ENCODE peak calls at places on chromosomes 16 and 17, in ten cellular contexts. W is heart right ventricle; Z is thyroid gland; S is effector memory CD4-positive, alpha-beta T cell; T is mesenchymal stem cell; Q is fibroblast of lung; P is CD8-positive, alpha-beta memory T cell; F is heart left ventricle; L is suprapubic skin; Y is aorta. X is an unnamed sample.
A peak's percentile ranks its signal among the peaks of the same experiment; 100 is the strongest.

GRCh38 chr17:28331891-28332420 is 3.3 kb downstream of the IFT20 start:
- DNase-seq in W (no peak), Z (no peak), S (no peak), T (no peak), Q (no peak), P (no peak), F (no peak), L (no peak), Y (no peak), X (no peak)

GRCh38 chr16:57629516-57630401 is 1.3 kb downstream of the ADGRG1 start:
- DNase-seq in W (peak; percentile 18), Z (no peak), S (no peak), T (no peak), Q (no peak), P (no peak), F (no peak), L (no peak), Y (no peak), X (no peak)

GRCh38 chr17:80331820-80332219 is 71.2 kb downstream of the RNF213 start:
- DNase-seq in W (no peak), Z (no peak), S (no peak), T (no peak), Q (no peak), P (no peak), F (no peak), L (peak; percentile 20), Y (no peak), X (no peak)

GRCh38 chr17:16352838-16353701 is at the start of gene CENPV:
- DNase-seq in W (peak; percentile 34), Z (peak; percentile 43), S (peak; percentile 54), T (peak; percentile 45), Q (peak; percentile 40), P (peak; percentile 58), F (peak; percentile 70), L (peak; percentile 67), Y (peak; percentile 50), X (peak; percentile 63)

GRCh38 chr17:51029142-51029541 is 91.5 kb downstream of the SPAG9 start:
- DNase-seq in W (no peak), Z (no peak), S (no peak), T (no peak), Q (no peak), P (no peak), F (no peak), L (no peak), Y (no peak), X (no peak)

GRCh38 chr16:7765079-7765550 is 432.5 kb downstream of the RBFOX1 start:
- DNase-seq in W (no peak), Z (no peak), S (no peak), T (no peak), Q (no peak), P (no peak), F (no peak), L (no peak), Y (no peak), X (no peak)

GRCh38 chr17:41098042-41098441 is at the start of gene KRTAP4-8:
- DNase-seq in W (no peak), Z (no peak), S (no peak), T (no peak), Q (no peak), P (no peak), F (no peak), L (no peak), Y (no peak), X (no peak)

GRCh38 chr17:65231662-65232335 is 94.6 kb downstream of the RGS9 start:
- DNase-seq in W (no peak), Z (peak; percentile 28), S (peak; percentile 20), T (peak; percentile 83), Q (peak; percentile 89), P (no peak), F (no peak), L (no peak), Y (no peak), X (no peak)

GRCh38 chr16:83116274-83116892 is 489.6 kb downstream of the CDH13 start:
- DNase-seq in W (no peak), Z (no peak), S (no peak), T (peak; percentile 15), Q (no peak), P (no peak), F (no peak), L (no peak), Y (no peak), X (no peak)

GRCh38 chr16:23952128-23953041 is 116.6 kb downstream of the PRKCB start:
- DNase-seq in W (no peak), Z (no peak), S (no peak), T (no peak), Q (peak; percentile 18), P (no peak), F (no peak), L (no peak), Y (peak; percentile 66), X (no peak)

GRCh38 chr16:77499373-77500285 is 64.8 kb upstream of the ADAMTS18 start:
- DNase-seq in W (peak; percentile 17), Z (no peak), S (no peak), T (peak; percentile 8), Q (peak; percentile 71), P (no peak), F (no peak), L (peak; percentile 60), Y (peak; percentile 52), X (no peak)

GRCh38 chr16:2816751-2817495 is at the start of gene PRSS21:
- DNase-seq in W (no peak), Z (no peak), S (peak; percentile 4), T (no peak), Q (no peak), P (no peak), F (no peak), L (peak; percentile 50), Y (peak; percentile 49), X (no peak)

GRCh38 chr17:76431509-76431908 is 21.4 kb downstream of the UBE2O start:
- DNase-seq in W (no peak), Z (no peak), S (no peak), T (no peak), Q (no peak), P (no peak), F (no peak), L (no peak), Y (no peak), X (no peak)

GRCh38 chr17:76434870-76435269 is 18.1 kb downstream of the UBE2O start:
- DNase-seq in W (no peak), Z (no peak), S (no peak), T (no peak), Q (no peak), P (no peak), F (no peak), L (no peak), Y (no peak), X (no peak)

GRCh38 chr17:76432712-76433336 is 20.1 kb downstream of the UBE2O start:
- DNase-seq in W (no peak), Z (no peak), S (no peak), T (peak; percentile 40), Q (no peak), P (no peak), F (no peak), L (no peak), Y (no peak), X (no peak)

GRCh38 chr17:76433693-76434092 is 19.3 kb downstream of the UBE2O start:
- DNase-seq in W (no peak), Z (no peak), S (no peak), T (no peak), Q (no peak), P (no peak), F (no peak), L (no peak), Y (no peak), X (no peak)

GRCh38 chr17:76432004-76432403 is 20.9 kb downstream of the UBE2O start:
- DNase-seq in W (no peak), Z (no peak), S (no peak), T (no peak), Q (no peak), P (no peak), F (no peak), L (no peak), Y (no peak), X (no peak)
- H3K4me1 ChIP-seq in W (peaks cover 38% of the 10 kb centered on the region), Z (peaks cover 9% of the 10 kb centered on the region), S (no peaks in the 10 kb centered on the region), T (peaks cover 5% of the 10 kb centered on the region), Q (peaks cover 4% of the 10 kb centered on the region), P (no peaks in the 10 kb centered on the region), F (peaks cover 17% of the 10 kb centered on the region), L (peaks cover 14% of the 10 kb centered on the region), Y (no peaks in the 10 kb centered on the region), X (peaks cover 3% of the 10 kb centered on the region)

DNA sequence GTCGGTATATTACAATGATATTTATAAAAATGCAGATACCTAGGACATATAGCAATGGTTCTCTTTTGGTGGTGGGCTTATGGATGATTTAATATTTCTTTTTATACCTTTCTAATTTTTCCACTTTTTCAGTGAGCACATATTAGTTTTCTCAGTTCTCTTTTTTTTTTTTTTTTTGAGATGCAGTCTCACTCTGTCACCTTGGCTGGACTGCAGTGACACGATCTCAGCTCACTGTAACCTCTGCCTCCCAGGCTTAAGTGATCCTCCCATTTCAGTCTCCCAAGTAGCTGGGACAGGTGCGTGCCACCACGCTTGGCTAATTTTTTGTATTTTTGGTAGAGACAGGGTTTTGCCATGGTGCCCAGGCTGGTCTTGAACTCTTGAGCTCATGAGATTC is 15.1 kb downstream of the MAP3K14 start:
- DNase-seq in W (no peak), Z (no peak), S (no peak), T (no peak), Q (no peak), P (no peak), F (no peak), L (no peak), Y (no peak), X (no peak)
- H3K4me3 ChIP-seq in W (no peak overlapping the region), Z (no peak overlapping the region), S (no peak overlapping the region), T (no peak overlapping the region), Q (no peak overlapping the region), P (no peak overlapping the region), F (no peak overlapping the region), L (no peak overlapping the region), Y (no peak overlapping the region), X (no peak overlapping the region)

GRCh38 chr17:8955560-8955959 is 9.9 kb downstream of the PIK3R5 start:
- DNase-seq in W (no peak), Z (no peak), S (no peak), T (no peak), Q (no peak), P (no peak), F (no peak), L (peak; percentile 51), Y (peak; percentile 66), X (no peak)
- H3K27ac ChIP-seq in W (no peak overlapping the region), Z (no peak overlapping the region), S (peak overlapping the region; percentile 82), T (no peak overlapping the region), Q (no peak overlapping the region), P (no peak overlapping the region), F (no peak overlapping the region), L (no peak overlapping the region), Y (no peak overlapping the region), X (no peak overlapping the region)

DNA sequence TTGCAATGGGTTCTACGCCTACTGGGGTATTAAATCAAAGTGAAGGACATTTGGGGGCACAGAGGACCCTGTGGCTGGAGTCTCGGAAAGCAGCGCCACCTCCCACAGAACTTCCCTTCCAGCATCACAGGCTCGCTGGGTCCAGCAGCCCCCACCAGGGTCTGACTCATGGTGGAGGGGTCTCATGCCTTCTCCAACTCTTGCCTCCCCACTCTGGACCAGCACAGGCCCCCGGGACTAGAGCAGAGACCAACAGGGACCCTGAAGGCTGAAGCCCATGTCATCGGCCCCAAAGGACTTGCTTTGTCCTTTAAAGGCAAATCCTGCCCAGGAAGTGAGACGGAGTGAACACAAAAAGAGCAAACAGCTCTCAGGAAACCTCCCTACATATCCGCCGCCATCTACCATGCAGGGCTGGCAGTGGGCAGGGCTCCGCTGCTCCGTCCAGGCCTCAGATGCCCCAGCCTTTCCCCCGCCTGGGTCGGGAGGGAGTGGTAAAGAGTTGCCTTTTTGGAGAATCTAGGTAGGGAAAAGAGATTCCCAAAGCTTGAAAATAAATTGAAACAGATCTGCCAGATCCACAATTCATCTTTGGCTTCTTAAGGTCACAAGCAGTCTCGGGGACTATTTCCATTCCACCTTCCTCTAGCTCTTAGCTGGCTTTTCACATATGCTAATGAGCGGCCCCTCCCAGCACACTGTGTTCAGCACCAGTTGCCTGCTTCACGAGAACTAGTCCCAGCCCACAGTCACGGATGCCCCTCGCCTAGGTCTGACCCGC is 2.1 kb upstream of the GPRC5C start:
- DNase-seq in W (no peak), Z (peak; percentile 89), S (no peak), T (peak; percentile 26), Q (no peak), P (no peak), F (no peak), L (no peak), Y (peak; percentile 57), X (peak; percentile 47)
- H3K4me1 ChIP-seq in W (peaks cover 49% of the 10 kb centered on the region), Z (peaks cover 65% of the 10 kb centered on the region), S (peaks cover 19% of the 10 kb centered on the region), T (peaks cover 51% of the 10 kb centered on the region), Q (no peaks in the 10 kb centered on the region), P (no peaks in the 10 kb centered on the region), F (peaks cover 15% of the 10 kb centered on the region), L (peaks cover 74% of the 10 kb centered on the region), Y (no peaks in the 10 kb centered on the region), X (peaks cover 20% of the 10 kb centered on the region)

X was measured in ovary.